ENCODE peak calls at places on chromosomes 5 and 9, in seven cellular contexts. D is cardiac muscle cell, Q is Calu3, C is HFF-Myc, X is omental fat pad, K is astrocyte of the spinal cord, L is tibial nerve. Y is an unnamed sample.

GRCh38 chr9:13758876-13759275 is 479.4 kb upstream of the MPDZ start:
- DNase-seq in D (peak), Q (no peak), C (no peak), X (no peak), K (no peak), L (no peak), Y (no peak)

GRCh38 chr5:6750951-6751685 is 37.9 kb downstream of the TENT4A start:
- DNase-seq in D (no peak), Q (no peak), C (no peak), X (no peak), K (no peak), L (no peak), Y (no peak)

GRCh38 chr9:134684375-134684723 is 42.7 kb downstream of the COL5A1 start:
- DNase-seq in D (no peak), Q (no peak), C (no peak), X (no peak), K (no peak), L (no peak), Y (no peak)

GRCh38 chr9:129511320-129511900 is 109.5 kb downstream of the C9orf50 start:
- DNase-seq in D (no peak), Q (no peak), C (no peak), X (no peak), K (no peak), L (no peak), Y (no peak)

GRCh38 chr5:69030663-69031062 is 63.2 kb upstream of the SLC30A5 start:
- DNase-seq in D (peak), Q (no peak), C (no peak), X (no peak), K (peak), L (no peak), Y (no peak)

GRCh38 chr5:158026248-158027031 is 167.5 kb upstream of the CLINT1 start:
- DNase-seq in D (peak), Q (no peak), C (peak), X (no peak), K (no peak), L (no peak), Y (peak)

GRCh38 chr9:5670079-5670478 is 41.2 kb downstream of the RIC1 start:
- DNase-seq in D (no peak), Q (no peak), C (no peak), X (no peak), K (no peak), L (no peak), Y (no peak)

GRCh38 chr9:77375956-77376532 is 198.7 kb downstream of the VPS13A start:
- DNase-seq in D (peak), Q (no peak), C (no peak), X (no peak), K (no peak), L (no peak), Y (no peak)

GRCh38 chr5:96379862-96380261 is 53.2 kb downstream of the PCSK1 start:
- DNase-seq in D (no peak), Q (no peak), C (no peak), X (no peak), K (no peak), L (no peak), Y (no peak)

GRCh38 chr9:88819471-88819870 is 171.8 kb upstream of the S1PR3 start:
- DNase-seq in D (no peak), Q (no peak), C (no peak), X (no peak), K (no peak), L (no peak), Y (no peak)

GRCh38 chr9:68747043-68747533 is 42.0 kb downstream of the PIP5K1B start:
- DNase-seq in D (peak), Q (no peak), C (no peak), X (no peak), K (no peak), L (no peak), Y (no peak)

GRCh38 chr5:1294839-1295649 is at the start of gene TERT:
- DNase-seq in D (no peak), Q (peak), C (no peak), X (no peak), K (no peak), L (no peak), Y (no peak)

GRCh38 chr9:77710965-77711657 is 63.0 kb upstream of the GNA14 start:
- DNase-seq in D (no peak), Q (no peak), C (no peak), X (no peak), K (no peak), L (no peak), Y (no peak)

GRCh38 chr5:117100156-117100555 is 525.5 kb upstream of the SEMA6A start:
- DNase-seq in D (no peak), Q (no peak), C (no peak), X (no peak), K (no peak), L (no peak), Y (no peak)

GRCh38 chr9:134624119-134624826 is 17.3 kb upstream of the COL5A1 start:
- DNase-seq in D (no peak), Q (no peak), C (no peak), X (no peak), K (peak), L (peak), Y (no peak)

GRCh38 chr5:63154480-63155309 is 576.1 kb downstream of the LRRC70 start:
- DNase-seq in D (no peak), Q (peak), C (no peak), X (no peak), K (no peak), L (no peak), Y (no peak)

GRCh38 chr5:73198833-73199592 is 26.0 kb downstream of the TMEM174 start:
- DNase-seq in D (no peak), Q (no peak), C (no peak), X (no peak), K (no peak), L (no peak), Y (no peak)

GRCh38 chr9:101840694-101841188 is 102.3 kb upstream of the GRIN3A start:
- DNase-seq in D (no peak), Q (no peak), C (no peak), X (no peak), K (no peak), L (no peak), Y (no peak)

GRCh38 chr5:8864053-8864452 is 681.8 kb downstream of the SEMA5A start:
- DNase-seq in D (peak), Q (peak), C (no peak), X (no peak), K (no peak), L (no peak), Y (no peak)

GRCh38 chr5:130400091-130400490 is 495.8 kb downstream of the CHSY3 start:
- DNase-seq in D (peak), Q (no peak), C (no peak), X (no peak), K (peak), L (no peak), Y (no peak)

GRCh38 chr5:18811616-18812015 is 1176.4 kb downstream of the CDH18 start:
- DNase-seq in D (no peak), Q (no peak), C (no peak), X (no peak), K (no peak), L (no peak), Y (no peak)

GRCh38 chr9:70556736-70557135 is 142.3 kb upstream of the KLF9 start:
- DNase-seq in D (no peak), Q (no peak), C (no peak), X (no peak), K (no peak), L (no peak), Y (no peak)

GRCh38 chr5:7261049-7261448 is 134.9 kb upstream of the ADCY2 start:
- DNase-seq in D (peak), Q (peak), C (peak), X (no peak), K (peak), L (no peak), Y (no peak)

GRCh38 chr9:71073494-71073893 is 47.9 kb downstream of the TRPM3 start:
- DNase-seq in D (no peak), Q (no peak), C (no peak), X (no peak), K (no peak), L (no peak), Y (no peak)

GRCh38 chr5:166032601-166033000 is 2258.8 kb upstream of the WWC1 start:
- DNase-seq in D (no peak), Q (no peak), C (no peak), X (no peak), K (no peak), L (no peak), Y (no peak)

GRCh38 chr5:73312146-73312871 is 136.3 kb downstream of the FOXD1 start:
- DNase-seq in D (peak), Q (no peak), C (peak), X (no peak), K (peak), L (no peak), Y (peak)

GRCh38 chr9:109238677-109239076 is 71.6 kb upstream of the FRRS1L start:
- DNase-seq in D (no peak), Q (no peak), C (no peak), X (no peak), K (no peak), L (no peak), Y (no peak)

GRCh38 chr5:130471-131175 is 38.7 kb downstream of the PLEKHG4B start:
- DNase-seq in D (peak), Q (no peak), C (no peak), X (no peak), K (peak), L (no peak), Y (no peak)

GRCh38 chr9:4665357-4665756 is 923 bp downstream of the SPATA6L start:
- DNase-seq in D (peak), Q (no peak), C (no peak), X (no peak), K (no peak), L (no peak), Y (no peak)

GRCh38 chr5:179285236-179285635 is 60.0 kb downstream of the ADAMTS2 start:
- DNase-seq in D (peak), Q (no peak), C (no peak), X (no peak), K (no peak), L (no peak), Y (no peak)

GRCh38 chr9:110700953-110701352 is 32.4 kb downstream of the MUSK start:
- DNase-seq in D (peak), Q (no peak), C (no peak), X (no peak), K (peak), L (no peak), Y (no peak)

GRCh38 chr9:19998153-19998552 is 209.3 kb upstream of the SLC24A2 start:
- DNase-seq in D (peak), Q (no peak), C (no peak), X (no peak), K (no peak), L (no peak), Y (no peak)

GRCh38 chr5:136717917-136718316 is 352.6 kb upstream of the TRPC7 start:
- DNase-seq in D (no peak), Q (no peak), C (no peak), X (no peak), K (no peak), L (no peak), Y (no peak)

GRCh38 chr9:6910032-6910431 is 152.3 kb downstream of the KDM4C start:
- DNase-seq in D (peak), Q (no peak), C (no peak), X (no peak), K (peak), L (no peak), Y (no peak)

GRCh38 chr9:92496401-92496800 is 14.1 kb upstream of the ASPN start:
- DNase-seq in D (no peak), Q (no peak), C (no peak), X (no peak), K (peak), L (no peak), Y (no peak)

GRCh38 chr5:1227669-1228068 is 2.5 kb downstream of the SLC6A18 start:
- DNase-seq in D (no peak), Q (peak), C (no peak), X (no peak), K (no peak), L (no peak), Y (no peak)

GRCh38 chr5:61277781-61278180 is 54.3 kb upstream of the ZSWIM6 start:
- DNase-seq in D (no peak), Q (peak), C (no peak), X (no peak), K (no peak), L (no peak), Y (no peak)

GRCh38 chr5:61274561-61274960 is 57.5 kb upstream of the ZSWIM6 start:
- DNase-seq in D (peak), Q (no peak), C (no peak), X (no peak), K (peak), L (no peak), Y (no peak)

GRCh38 chr5:61275841-61276240 is 56.2 kb upstream of the ZSWIM6 start:
- DNase-seq in D (peak), Q (no peak), C (peak), X (no peak), K (peak), L (peak), Y (no peak)

GRCh38 chr5:61279725-61280124 is 52.3 kb upstream of the ZSWIM6 start:
- DNase-seq in D (no peak), Q (no peak), C (no peak), X (no peak), K (no peak), L (no peak), Y (no peak)

DNA sequence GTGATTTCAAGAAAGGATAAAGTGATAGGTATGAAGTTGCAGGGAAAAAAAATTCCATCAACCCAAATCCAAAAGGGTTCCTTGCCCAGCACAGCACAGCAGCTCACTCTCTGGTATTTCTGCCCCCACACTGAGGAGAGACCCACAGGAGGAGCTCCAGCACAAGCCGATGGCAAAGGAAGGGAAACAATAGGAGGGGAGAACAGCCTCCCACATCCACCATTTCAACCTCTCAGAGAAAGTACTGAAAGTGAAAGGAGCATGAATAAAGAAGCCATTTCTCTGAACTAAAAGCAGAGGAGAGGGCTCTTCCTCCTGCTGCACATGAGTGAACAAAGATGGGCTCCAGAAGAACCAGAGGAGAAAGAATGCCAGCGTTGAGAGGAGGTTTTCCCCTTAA is 54.9 kb upstream of the ZSWIM6 start:
- DNase-seq in D (peak), Q (no peak), C (no peak), X (no peak), K (peak), L (no peak), Y (no peak)
- TF ChIP-seq CTCF in D (peak), Q (no peak), C (no peak), X (no peak), K (peak), L (peak), Y (peak)

GRCh38 chr9:96651626-96652025 is 3.5 kb downstream of the PRXL2C start:
- DNase-seq in D (peak), Q (no peak), C (no peak), X (no peak), K (peak), L (no peak), Y (no peak)
- TF ChIP-seq CTCF in D (peak), Q (no peak), C (peak), X (no peak), K (peak), L (no peak), Y (peak)

GRCh38 chr9:121437891-121438290 is 61.8 kb downstream of the GGTA1 start:
- DNase-seq in D (no peak), Q (no peak), C (no peak), X (no peak), K (no peak), L (no peak), Y (no peak)

GRCh38 chr9:121439711-121440110 is 59.9 kb downstream of the GGTA1 start:
- DNase-seq in D (no peak), Q (no peak), C (no peak), X (no peak), K (no peak), L (no peak), Y (no peak)

GRCh38 chr9:121439016-121439415 is 60.6 kb downstream of the GGTA1 start:
- DNase-seq in D (no peak), Q (no peak), C (no peak), X (no peak), K (no peak), L (no peak), Y (no peak)

GRCh38 chr9:121441163-121441562 is 58.5 kb downstream of the GGTA1 start:
- DNase-seq in D (no peak), Q (no peak), C (no peak), X (no peak), K (no peak), L (no peak), Y (no peak)

DNA sequence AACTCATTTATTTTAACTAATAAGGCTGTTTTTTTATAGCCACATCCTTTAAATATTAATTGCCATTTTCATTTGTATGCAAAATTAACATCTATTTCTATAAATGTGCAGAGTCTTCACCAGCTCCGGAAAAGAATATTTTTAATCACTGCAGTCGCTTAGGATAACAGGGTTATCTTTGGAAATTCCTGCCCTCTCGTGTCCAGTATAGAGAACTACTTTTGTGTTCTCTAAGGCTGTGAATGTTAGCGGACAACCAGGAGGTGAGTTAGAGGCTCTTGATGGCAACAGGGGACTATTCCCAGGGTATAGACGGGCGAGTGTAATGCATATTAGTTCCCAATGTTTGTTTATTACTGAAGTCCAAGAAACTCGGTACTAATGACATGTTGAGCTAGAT is 59.4 kb downstream of the GGTA1 start:
- DNase-seq in D (peak), Q (no peak), C (no peak), X (no peak), K (no peak), L (no peak), Y (no peak)
- TF ChIP-seq CTCF in D (peak), Q (no peak), C (peak), X (no peak), K (peak), L (peak), Y (peak)

DNA sequence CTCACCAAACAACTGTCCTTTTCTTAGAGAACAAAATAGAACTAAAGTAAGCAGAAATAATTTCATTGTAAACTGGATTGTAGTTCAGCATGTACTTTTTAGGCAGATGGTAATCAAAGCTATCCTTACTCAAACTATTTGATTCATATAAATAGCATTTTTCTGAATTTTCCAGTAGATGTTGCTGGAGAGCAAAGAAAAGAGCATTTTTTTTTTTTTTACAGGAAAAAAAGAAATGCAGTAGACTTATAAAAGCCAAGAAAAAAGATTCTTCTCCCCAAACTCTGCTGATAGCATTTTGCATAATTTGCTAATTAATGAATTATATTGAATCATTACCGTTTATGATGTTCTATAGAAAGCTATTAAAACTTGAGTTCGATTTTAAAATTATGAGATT is 715.3 kb upstream of the WWC1 start:
- DNase-seq in D (no peak), Q (no peak), C (no peak), X (no peak), K (peak), L (no peak), Y (no peak)
- TF ChIP-seq CTCF in D (no peak), Q (no peak), C (no peak), X (no peak), K (peak), L (no peak), Y (no peak)

DNA sequence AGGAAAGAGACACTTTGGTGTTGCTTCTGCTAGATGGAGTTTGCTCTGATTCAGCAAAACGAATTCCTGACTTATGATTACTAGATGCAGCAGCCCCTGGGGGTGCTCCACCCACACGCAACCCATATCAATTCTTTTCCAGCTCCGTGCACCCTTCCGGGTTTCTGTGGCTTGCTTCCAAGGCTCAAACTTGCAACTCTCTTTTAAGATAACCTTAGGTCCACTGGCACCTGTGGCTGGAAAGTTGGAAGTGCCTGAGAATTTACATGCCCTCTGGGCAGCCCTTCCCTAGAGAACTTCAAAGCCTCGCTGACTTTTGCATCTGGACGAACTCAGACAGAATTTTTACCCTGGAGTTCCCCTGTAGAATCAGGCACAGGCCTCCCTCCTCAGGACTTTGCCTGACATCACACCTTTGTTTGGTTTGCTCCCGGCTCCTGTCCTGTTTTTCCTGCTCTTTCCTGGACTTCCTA is 224.9 kb downstream of the SNX18 start:
- DNase-seq in D (peak), Q (peak), C (no peak), X (no peak), K (peak), L (no peak), Y (peak)
- TF ChIP-seq CTCF in D (peak), Q (peak), C (no peak), X (no peak), K (peak), L (no peak), Y (no peak)

DNA sequence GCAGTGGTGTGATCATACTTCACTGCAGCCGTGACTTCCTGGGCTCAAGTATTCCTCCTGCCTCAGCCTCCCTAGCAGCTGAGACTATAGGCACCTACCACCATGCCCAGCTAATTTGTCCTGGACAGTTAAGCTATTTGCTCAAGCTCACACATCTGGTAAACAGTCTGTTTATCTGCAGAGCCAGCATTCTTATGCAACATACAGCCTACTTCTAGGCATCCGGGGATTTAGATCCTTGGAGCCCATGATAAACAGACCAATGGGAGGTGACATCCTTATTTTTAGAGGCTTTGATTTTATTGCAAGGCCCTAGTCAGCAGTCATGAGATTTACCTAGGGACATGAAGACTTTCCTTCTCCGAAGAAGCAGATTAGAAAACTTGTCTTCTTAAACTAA is 21.0 kb downstream of the ATOX1 start:
- DNase-seq in D (peak), Q (no peak), C (no peak), X (no peak), K (no peak), L (no peak), Y (no peak)
- TF ChIP-seq CTCF in D (no peak), Q (no peak), C (no peak), X (no peak), K (no peak), L (no peak), Y (no peak)

DNA sequence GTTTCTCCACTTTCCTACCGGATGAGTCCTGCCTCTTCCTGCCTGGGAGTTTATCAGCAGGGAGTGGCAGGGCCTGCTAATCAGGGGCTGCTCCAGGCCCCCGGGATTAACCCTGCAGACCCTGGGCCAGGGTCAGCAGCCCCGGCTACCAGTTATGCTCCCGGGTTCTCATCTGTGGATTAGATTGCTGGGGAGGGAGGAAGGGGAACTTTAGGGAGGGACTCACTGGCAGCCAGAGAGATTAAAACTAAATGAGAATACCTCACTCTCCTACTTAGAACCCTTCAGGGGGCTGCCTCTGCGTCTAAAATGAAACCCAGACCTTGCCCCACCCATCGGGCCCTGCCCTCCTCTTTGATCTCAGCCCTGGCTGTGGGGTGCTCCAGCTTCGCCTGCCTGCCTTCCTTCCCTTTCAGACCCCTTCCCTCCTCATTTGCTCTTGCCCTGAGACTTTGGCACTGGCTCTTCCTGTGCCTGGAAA is 130.5 kb upstream of the HAND1 start:
- DNase-seq in D (no peak), Q (no peak), C (no peak), X (no peak), K (no peak), L (no peak), Y (no peak)
- TF ChIP-seq CTCF in D (no peak), Q (no peak), C (no peak), X (no peak), K (no peak), L (no peak), Y (no peak)